ENCODE peak calls at places on chromosomes 1 and 21, in seven cellular contexts. G, N, K, E, L, C and O are unnamed samples. For H3K36me3, the result is how much of the 10 kb centered on the place peaks cover.

GRCh38 chr1:22420456-22421053 is 31.1 kb upstream of the ZBTB40 start:
- DNase-seq in N (peak), L (peak), E (no peak), K (peak), G (no peak), C (peak), O (peak)

GRCh38 chr21:39575778-39576177 is 37.0 kb upstream of the B3GALT5 start:
- DNase-seq in E (no peak), K (no peak), C (no peak), L (no peak), N (no peak), G (no peak), O (no peak)

GRCh38 chr1:69523032-69523431 is 44.7 kb upstream of the LRRC7 start:
- DNase-seq in N (peak), G (no peak), K (no peak), E (no peak), C (no peak), L (no peak), O (no peak)

GRCh38 chr1:98437540-98437939 is 224.0 kb upstream of the SNX7 start:
- DNase-seq in N (no peak), L (no peak), E (no peak), C (no peak), G (no peak), K (no peak), O (no peak)

GRCh38 chr1:245678866-245679411 is 524.2 kb downstream of the KIF26B start:
- DNase-seq in C (no peak), N (no peak), K (no peak), G (no peak), L (no peak), E (no peak), O (no peak)

GRCh38 chr1:39981957-39982356 is 27.0 kb downstream of the MFSD2A start:
- DNase-seq in C (peak), N (peak), K (no peak), G (no peak), L (no peak), E (peak), O (no peak)

GRCh38 chr1:49346767-49347349 is 570.2 kb upstream of the BEND5 start:
- DNase-seq in C (no peak), N (no peak), L (no peak), K (no peak), E (no peak), G (no peak), O (no peak)

GRCh38 chr21:14883351-14883750 is 181.4 kb downstream of the NRIP1 start:
- DNase-seq in N (peak), L (no peak), E (no peak), K (no peak), C (no peak), G (no peak), O (no peak)

GRCh38 chr1:8362701-8363101 is 44.8 kb downstream of the SLC45A1 start:
- DNase-seq in L (no peak), N (no peak), K (no peak), G (no peak), E (no peak), C (no peak), O (no peak)

GRCh38 chr1:18124977-18125376 is 17.4 kb downstream of the IGSF21 start:
- DNase-seq in E (no peak), L (no peak), N (no peak), G (no peak), K (no peak), C (no peak), O (no peak)

GRCh38 chr21:28705616-28706015 is 287.1 kb downstream of the LTN1 start:
- DNase-seq in E (no peak), C (no peak), K (no peak), N (no peak), G (no peak), L (no peak), O (no peak)

GRCh38 chr1:24903955-24904730 is 25.9 kb downstream of the RUNX3 start:
- DNase-seq in E (no peak), C (no peak), L (no peak), N (no peak), K (no peak), G (no peak), O (no peak)

GRCh38 chr1:1115136-1115829 is 606 bp downstream of the C1orf159 start:
- DNase-seq in G (no peak), K (no peak), E (no peak), C (no peak), N (no peak), L (no peak), O (no peak)

GRCh38 chr21:36589352-36589971 is 109.5 kb upstream of the SIM2 start:
- DNase-seq in G (peak), N (peak), E (no peak), L (peak), K (peak), C (peak), O (peak)
- TF ChIP-seq REST in G (no peak), N (no peak), E (no peak), L (no peak), K (no peak), C (no peak), O (no peak)

GRCh38 chr21:32192291-32192690 is 86.6 kb downstream of the MIS18A start:
- DNase-seq in N (no peak), K (no peak), E (no peak), G (no peak), L (no peak), C (no peak), O (no peak)
- H3K36me3 ChIP-seq in N (under half), K (under half), E (under half), G (under half), L (under half), C (under half), O (under half)

GRCh38 chr1:151540021-151540981 is at the start of gene TUFT1:
- DNase-seq in N (peak), E (peak), C (peak), G (peak), L (peak), K (peak), O (peak)

GRCh38 chr1:151540982-151541377 is 871 bp downstream of the TUFT1 start:
- DNase-seq in C (no peak), K (no peak), G (no peak), L (peak), E (no peak), N (no peak), O (peak)

GRCh38 chr1:151545542-151545941 is 5.4 kb downstream of the TUFT1 start:
- DNase-seq in K (no peak), G (no peak), C (no peak), L (no peak), N (no peak), E (no peak), O (no peak)

GRCh38 chr1:151539321-151540020 is 638 bp upstream of the TUFT1 start:
- DNase-seq in C (peak), E (peak), N (peak), G (peak), K (peak), L (no peak), O (peak)

GRCh38 chr1:151542710-151543129 is 2.6 kb downstream of the TUFT1 start:
- DNase-seq in C (no peak), K (no peak), G (no peak), E (no peak), L (no peak), N (no peak), O (no peak)
- TF ChIP-seq REST in C (no peak), K (no peak), G (no peak), E (no peak), L (no peak), N (no peak), O (no peak)

DNA sequence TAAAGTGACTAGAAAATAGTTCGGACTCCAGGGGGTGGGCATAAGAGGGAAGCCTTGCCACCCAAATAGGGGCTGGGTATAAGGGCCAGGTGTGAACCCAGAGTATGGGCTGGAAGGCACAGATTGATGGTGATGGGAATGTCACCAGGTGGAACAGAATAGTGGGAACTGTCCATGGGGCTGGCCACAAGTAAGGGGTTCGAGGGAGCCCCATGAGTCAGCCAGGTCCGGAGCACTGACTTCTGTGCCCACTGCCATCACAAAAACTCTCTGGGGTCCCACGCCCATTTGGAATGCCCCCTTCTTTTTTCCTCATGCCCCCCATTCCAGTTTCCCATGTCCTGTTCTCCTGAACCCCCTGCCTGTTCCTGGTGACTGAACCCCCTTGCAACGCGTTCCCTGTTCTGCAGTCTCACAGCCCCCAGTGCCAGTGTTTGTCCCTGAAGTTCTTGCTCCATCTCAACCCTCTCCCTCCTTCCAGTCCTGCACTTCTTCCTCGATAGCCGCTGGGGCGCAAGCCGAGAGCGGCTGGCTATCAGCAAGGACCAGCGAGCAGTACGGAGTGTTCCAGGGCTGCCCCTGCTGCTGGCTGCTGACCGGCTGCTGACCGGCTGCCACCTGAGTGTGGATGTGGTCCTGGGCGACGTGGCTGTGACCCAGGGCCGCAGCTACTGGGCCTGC is 7.9 kb downstream of the TRIM46 start:
- DNase-seq in N (no peak), E (no peak), K (no peak), C (no peak), G (no peak), L (no peak), O (no peak)
- H3K36me3 ChIP-seq in N (under half), E (under half), K (under half), C (under half), G (under half), L (under half), O (under half)